ENCODE peak calls at places on chromosomes 11 and 22, in four cellular contexts. P is H54, L is GM03348, T is aorta. X is an unnamed sample.

GRCh38 chr11:68215087-68215445 is 2.0 kb upstream of the KMT5B start:
- DNase-seq in P (no peak), L (no peak), T (no peak), X (no peak)

GRCh38 chr11:12287374-12288211 is 89.8 kb upstream of the PARVA start:
- DNase-seq in P (peak), L (peak), T (peak), X (peak)

GRCh38 chr11:14317659-14318325 is 41.2 kb downstream of the RRAS2 start:
- DNase-seq in P (no peak), L (no peak), T (no peak), X (no peak)

GRCh38 chr11:117998664-117999353 is 12.6 kb downstream of the IL10RA start:
- DNase-seq in P (no peak), L (no peak), T (no peak), X (no peak)

GRCh38 chr22:22755778-22756100 is 111.3 kb downstream of the GGTLC2 start:
- DNase-seq in P (no peak), L (no peak), T (no peak), X (no peak)

GRCh38 chr22:20672732-20673131 is 101.2 kb upstream of the SERPIND1 start:
- DNase-seq in P (no peak), L (no peak), T (no peak), X (no peak)

GRCh38 chr11:103978588-103979580 is 57.6 kb upstream of the DDI1 start:
- DNase-seq in P (no peak), L (no peak), T (no peak), X (no peak)

GRCh38 chr11:65262775-65263174 is 1.0 kb downstream of the POLA2 start:
- DNase-seq in P (no peak), L (no peak), T (no peak), X (no peak)

GRCh38 chr11:8033791-8034585 is 46.9 kb downstream of the EIF3F start:
- DNase-seq in P (no peak), L (no peak), T (no peak), X (no peak)

GRCh38 chr11:28242596-28242995 is 134.4 kb downstream of the METTL15 start:
- DNase-seq in P (no peak), L (no peak), T (no peak), X (no peak)

GRCh38 chr22:22078329-22078728 is 95.7 kb upstream of the TOP3B start:
- DNase-seq in P (no peak), L (no peak), T (no peak), X (no peak)

GRCh38 chr11:58958500-58958899 is 19.2 kb downstream of the GLYATL1 start:
- DNase-seq in P (no peak), L (peak), T (no peak), X (no peak)

GRCh38 chr11:118061401-118062125 is 15.3 kb upstream of the TMPRSS4 start:
- DNase-seq in P (no peak), L (no peak), T (no peak), X (no peak)

GRCh38 chr22:31253949-31254348 is 38.3 kb downstream of the PIK3IP1 start:
- DNase-seq in P (no peak), L (no peak), T (no peak), X (no peak)

GRCh38 chr11:134516529-134516928 is 104.5 kb upstream of the B3GAT1 start:
- DNase-seq in P (no peak), L (no peak), T (no peak), X (no peak)

GRCh38 chr11:58524232-58525036 is 16.5 kb upstream of the OR5B21 start:
- DNase-seq in P (peak), L (peak), T (peak), X (peak)

GRCh38 chr11:134120143-134120850 is 51.4 kb downstream of the JAM3 start:
- DNase-seq in P (no peak), L (peak), T (peak), X (no peak)

GRCh38 chr11:86955674-86956522 is 703 bp upstream of the FZD4 start:
- DNase-seq in P (peak), L (peak), T (peak), X (peak)

GRCh38 chr11:60314607-60315321 is 12.3 kb upstream of the MS4A6E start:
- DNase-seq in P (no peak), L (no peak), T (no peak), X (no peak)

GRCh38 chr22:36329217-36330078 is 58.3 kb downstream of the MYH9 start:
- DNase-seq in P (peak), L (peak), T (peak), X (peak)

GRCh38 chr11:17922474-17922788 is 90.4 kb downstream of the SERGEF start:
- DNase-seq in P (no peak), L (no peak), T (no peak), X (no peak)

GRCh38 chr11:6694229-6694535 is 11.0 kb upstream of the MRPL17 start:
- DNase-seq in P (no peak), L (no peak), T (no peak), X (no peak)

GRCh38 chr22:27045103-27045940 is 387.9 kb downstream of the MIAT start:
- DNase-seq in P (peak), L (peak), T (no peak), X (no peak)

GRCh38 chr11:96234866-96235441 is 108.0 kb downstream of the MAML2 start:
- DNase-seq in P (no peak), L (no peak), T (no peak), X (no peak)

GRCh38 chr11:1838426-1839131 is at the start of gene TNNI2:
- DNase-seq in P (no peak), L (no peak), T (peak), X (no peak)

GRCh38 chr11:35420371-35420770 is 1.0 kb upstream of the SLC1A2 start:
- DNase-seq in P (no peak), L (no peak), T (no peak), X (no peak)

GRCh38 chr11:84408946-84409411 is 1122.8 kb upstream of the CCDC90B start:
- DNase-seq in P (no peak), L (peak), T (no peak), X (no peak)

GRCh38 chr22:32958021-32958420 is 100.2 kb downstream of the SYN3 start:
- DNase-seq in P (no peak), L (no peak), T (no peak), X (no peak)

GRCh38 chr11:129643031-129643721 is 172.5 kb upstream of the TMEM45B start:
- DNase-seq in P (no peak), L (peak), T (no peak), X (no peak)

GRCh38 chr22:48238966-48239365 is 1476.5 kb downstream of the TBC1D22A start:
- DNase-seq in P (no peak), L (no peak), T (no peak), X (peak)

GRCh38 chr11:117860139-117860538 is 16.3 kb downstream of the FXYD6 start:
- DNase-seq in P (no peak), L (no peak), T (no peak), X (no peak)

GRCh38 chr11:71309611-71310010 is 57.2 kb upstream of the SHANK2 start:
- DNase-seq in P (no peak), L (peak), T (no peak), X (no peak)

GRCh38 chr11:19715373-19715772 is 2.7 kb downstream of the NAV2 start:
- DNase-seq in P (peak), L (peak), T (peak), X (peak)

GRCh38 chr11:34345991-34346480 is 11.8 kb downstream of the ABTB2 start:
- DNase-seq in P (no peak), L (peak), T (peak), X (no peak)

GRCh38 chr22:25663654-25664053 is 78.3 kb upstream of the MYO18B start:
- DNase-seq in P (no peak), L (no peak), T (no peak), X (no peak)

GRCh38 chr11:69309800-69310280 is 15.9 kb downstream of the MYEOV start:
- DNase-seq in P (no peak), L (no peak), T (no peak), X (peak)

GRCh38 chr11:42066113-42066512 is 606.7 kb upstream of the LRRC4C start:
- DNase-seq in P (peak), L (peak), T (no peak), X (peak)

GRCh38 chr22:20015971-20016733 is 471 bp downstream of the ARVCF start:
- DNase-seq in P (no peak), L (peak), T (peak), X (peak)

GRCh38 chr11:70851308-70851707 is 401.1 kb downstream of the SHANK2 start:
- DNase-seq in P (no peak), L (no peak), T (no peak), X (no peak)

GRCh38 chr11:7413961-7414728 is 71.2 kb upstream of the OLFML1 start:
- DNase-seq in P (no peak), L (no peak), T (no peak), X (no peak)

X was measured in SJSA1.